ENCODE peak calls at places on chromosome 18, in six cellular contexts. T is IMR-90, G is A549, O is K562, P is NB4, U is heart left ventricle. B is an unnamed sample.

GRCh38 chr18:63148449-63149199 is 170.9 kb downstream of the BCL2 start:
- DNase-seq in T (peak; percentile 14), G (no peak), O (no peak), P (no peak), U (no peak), B (no peak)

GRCh38 chr18:68445668-68446426 is 269.1 kb downstream of the TMX3 start:
- DNase-seq in T (no peak), G (no peak), O (no peak), P (no peak), U (no peak), B (no peak)

GRCh38 chr18:43341014-43341413 is 63.7 kb upstream of the SYT4 start:
- DNase-seq in T (no peak), G (no peak), O (no peak), P (no peak), U (no peak), B (no peak)

GRCh38 chr18:11689031-11689971 is at the start of gene GNAL:
- DNase-seq in T (peak; percentile 85), G (peak; percentile 54), O (peak; percentile 53), P (peak; percentile 80), U (peak; percentile 68), B (peak; percentile 49)

GRCh38 chr18:45423664-45424063 is 191.6 kb upstream of the SLC14A2 start:
- DNase-seq in T (no peak), G (no peak), O (no peak), P (no peak), U (no peak), B (no peak)

GRCh38 chr18:45566025-45566740 is 49.1 kb upstream of the SLC14A2 start:
- DNase-seq in T (peak; percentile 87), G (no peak), O (no peak), P (no peak), U (peak; percentile 14), B (peak; percentile 88)

GRCh38 chr18:36733150-36733549 is 95.7 kb downstream of the TPGS2 start:
- DNase-seq in T (no peak), G (no peak), O (no peak), P (peak; percentile 2), U (no peak), B (no peak)

GRCh38 chr18:49837889-49838288 is 24.6 kb upstream of the ACAA2 start:
- DNase-seq in T (no peak), G (no peak), O (no peak), P (no peak), U (no peak), B (no peak)

GRCh38 chr18:13395577-13395976 is 177.0 kb downstream of the LDLRAD4 start:
- DNase-seq in T (no peak), G (no peak), O (no peak), P (no peak), U (no peak), B (peak; percentile 42)

GRCh38 chr18:40382191-40382590 is 1572.8 kb upstream of the PIK3C3 start:
- DNase-seq in T (no peak), G (no peak), O (no peak), P (no peak), U (no peak), B (no peak)

GRCh38 chr18:63099848-63100625 is 219.5 kb downstream of the BCL2 start:
- DNase-seq in T (no peak), G (no peak), O (no peak), P (peak; percentile 99), U (peak; percentile 73), B (no peak)

GRCh38 chr18:62877448-62878221 is 162.3 kb downstream of the PHLPP1 start:
- DNase-seq in T (peak; percentile 65), G (no peak), O (no peak), P (no peak), U (no peak), B (no peak)

GRCh38 chr18:28065793-28066186 is 111.1 kb downstream of the CDH2 start:
- DNase-seq in T (no peak), G (no peak), O (no peak), P (no peak), U (no peak), B (no peak)

GRCh38 chr18:49249523-49249922 is 210.9 kb downstream of the DYM start:
- DNase-seq in T (peak; percentile 88), G (no peak), O (no peak), P (peak; percentile 86), U (no peak), B (no peak)

GRCh38 chr18:4200399-4200798 is 254.7 kb downstream of the DLGAP1 start:
- DNase-seq in T (no peak), G (no peak), O (no peak), P (no peak), U (no peak), B (no peak)

GRCh38 chr18:3297025-3297984 is 35.4 kb downstream of the MYL12B start:
- DNase-seq in T (peak; percentile 86), G (peak; percentile 34), O (peak; percentile 93), P (peak; percentile 94), U (peak; percentile 79), B (peak; percentile 88)

GRCh38 chr18:59145055-59145454 is 5.4 kb downstream of the SEC11C start:
- DNase-seq in T (no peak), G (no peak), O (no peak), P (no peak), U (no peak), B (no peak)

GRCh38 chr18:9855686-9856085 is 30.1 kb upstream of the TXNDC2 start:
- DNase-seq in T (no peak), G (no peak), O (no peak), P (no peak), U (no peak), B (no peak)

GRCh38 chr18:3823073-3823472 is 373.1 kb downstream of the TGIF1 start:
- DNase-seq in T (no peak), G (no peak), O (no peak), P (no peak), U (no peak), B (no peak)

GRCh38 chr18:12159446-12159845 is 65.8 kb downstream of the ANKRD62 start:
- DNase-seq in T (peak; percentile 7), G (no peak), O (no peak), P (no peak), U (no peak), B (no peak)

GRCh38 chr18:36718705-36719328 is 110.0 kb downstream of the TPGS2 start:
- DNase-seq in T (peak; percentile 52), G (no peak), O (peak; percentile 10), P (no peak), U (no peak), B (no peak)

GRCh38 chr18:13447621-13448020 is 229.1 kb downstream of the LDLRAD4 start:
- DNase-seq in T (peak; percentile 48), G (peak; percentile 7), O (no peak), P (no peak), U (no peak), B (no peak)

GRCh38 chr18:23824704-23825103 is 135.5 kb downstream of the LAMA3 start:
- DNase-seq in T (peak; percentile 30), G (no peak), O (no peak), P (no peak), U (no peak), B (no peak)

GRCh38 chr18:26806224-26806623 is 59.3 kb downstream of the AQP4 start:
- DNase-seq in T (no peak), G (no peak), O (no peak), P (no peak), U (no peak), B (no peak)

GRCh38 chr18:27355308-27355707 is 170.2 kb upstream of the CHST9 start:
- DNase-seq in T (no peak), G (no peak), O (no peak), P (no peak), U (no peak), B (no peak)

GRCh38 chr18:43277164-43277600 is at the start of gene SYT4:
- DNase-seq in T (peak; percentile 7), G (no peak), O (peak; percentile 0), P (peak; percentile 1), U (peak; percentile 41), B (peak; percentile 84)

GRCh38 chr18:59324623-59324971 is 6.1 kb upstream of the CPLX4 start:
- DNase-seq in T (no peak), G (no peak), O (no peak), P (no peak), U (no peak), B (no peak)

GRCh38 chr18:36337679-36338419 is 40.3 kb downstream of the FHOD3 start:
- DNase-seq in T (no peak), G (no peak), O (no peak), P (no peak), U (no peak), B (no peak)

GRCh38 chr18:8708670-8709069 is 3.3 kb downstream of the MTCL1 start:
- DNase-seq in T (no peak), G (no peak), O (no peak), P (no peak), U (no peak), B (no peak)

GRCh38 chr18:8705941-8706544 is 687 bp downstream of the MTCL1 start:
- DNase-seq in T (no peak), G (no peak), O (no peak), P (no peak), U (no peak), B (peak; percentile 87)

GRCh38 chr18:8706545-8706980 is 1.2 kb downstream of the MTCL1 start:
- DNase-seq in T (peak; percentile 16), G (no peak), O (no peak), P (peak; percentile 17), U (no peak), B (no peak)

GRCh38 chr18:8707946-8708345 is 2.6 kb downstream of the MTCL1 start:
- DNase-seq in T (peak; percentile 54), G (no peak), O (no peak), P (no peak), U (no peak), B (no peak)

GRCh38 chr18:8706981-8707940 is 1.9 kb downstream of the MTCL1 start:
- DNase-seq in T (peak; percentile 73), G (no peak), O (no peak), P (no peak), U (no peak), B (peak; percentile 91)
- TF ChIP-seq CTCF in T (no peak), G (no peak), O (no peak), P (no peak), U (peak; percentile 7), B (no peak)

DNA sequence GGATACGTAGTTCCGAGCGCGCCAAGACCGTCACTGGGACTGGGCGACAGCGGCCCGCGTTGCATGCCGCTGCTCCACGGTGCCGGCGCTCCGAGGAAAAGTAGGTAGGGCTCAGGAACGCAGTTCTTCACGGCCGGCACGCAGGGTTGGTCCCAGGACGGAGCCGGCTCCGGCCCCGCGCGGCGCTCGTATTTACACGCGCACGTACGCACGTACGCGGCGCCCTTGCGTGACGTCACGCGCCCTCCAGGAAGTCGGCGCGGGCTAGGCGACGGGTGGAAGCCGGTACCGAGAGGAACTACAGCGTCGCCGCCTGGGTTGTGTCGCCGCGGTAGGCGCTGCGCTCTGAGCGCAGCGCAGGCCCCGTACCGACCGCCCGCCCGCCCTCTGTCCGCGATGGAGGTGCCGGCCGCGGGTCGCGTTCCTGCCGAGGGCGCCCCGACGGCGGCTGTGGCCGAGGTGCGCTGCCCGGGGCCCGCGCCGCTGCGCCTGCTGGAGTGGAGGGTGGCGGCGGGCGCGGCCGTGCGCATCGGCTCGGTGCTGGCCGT is at the start of gene CTDP1:
- DNase-seq in T (peak; percentile 91), G (peak; percentile 74), O (peak; percentile 90), P (peak; percentile 95), U (peak; percentile 91), B (peak; percentile 97)
- TF ChIP-seq POLR2A in T (no peak), G (peak; percentile 31), O (no peak), P (peak; percentile 19), U (no peak), B (no peak)

GRCh38 chr18:644395-645004 is 13.0 kb upstream of the TYMS start:
- DNase-seq in T (no peak), G (no peak), O (no peak), P (peak; percentile 25), U (no peak), B (no peak)
- TF ChIP-seq CTCF in T (no peak), G (no peak), O (peak; percentile 35), P (no peak), U (no peak), B (no peak)

GRCh38 chr18:55322176-55322735 is 265.7 kb downstream of the TCF4 start:
- DNase-seq in T (peak; percentile 96), G (peak; percentile 1), O (no peak), P (peak; percentile 13), U (peak; percentile 87), B (peak; percentile 79)
- TF ChIP-seq POLR2A in T (peak; percentile 21), G (no peak), O (no peak), P (no peak), U (no peak), B (no peak)